ENCODE peak calls at places on chromosomes 11 and 22, in five cellular contexts. One of them, this sample, is unnamed.

GRCh38 chr22:23925020-23925606 is 30.9 kb downstream of the MIF start:
- DNase-seq in MM.1S: no peak
- DNase-seq in lower lobe of right lung: no peak
- DNase-seq in GM12865: no peak
- DNase-seq in thoracic aorta: no peak
- DNase-seq in this sample: no peak

GRCh38 chr11:2748061-2748813 is 48.4 kb upstream of the KCNQ1OT1 start:
- DNase-seq in lower lobe of right lung: peak
- DNase-seq in MM.1S: no peak
- DNase-seq in GM12865: no peak
- DNase-seq in thoracic aorta: no peak
- DNase-seq in this sample: no peak

GRCh38 chr11:44464741-44465140 is 100.7 kb upstream of the CD82 start:
- DNase-seq in GM12865: peak
- DNase-seq in thoracic aorta: no peak
- DNase-seq in MM.1S: no peak
- DNase-seq in lower lobe of right lung: no peak
- DNase-seq in this sample: no peak

GRCh38 chr11:74702383-74703007 is 28.7 kb downstream of the CHRDL2 start:
- DNase-seq in thoracic aorta: no peak
- DNase-seq in MM.1S: peak
- DNase-seq in GM12865: peak
- DNase-seq in lower lobe of right lung: peak
- DNase-seq in this sample: no peak

GRCh38 chr11:106471273-106471672 is 393.8 kb downstream of the AASDHPPT start:
- DNase-seq in thoracic aorta: no peak
- DNase-seq in lower lobe of right lung: no peak
- DNase-seq in GM12865: no peak
- DNase-seq in MM.1S: no peak
- DNase-seq in this sample: no peak

GRCh38 chr11:57434640-57435546 is 8.0 kb upstream of the SLC43A3 start:
- DNase-seq in MM.1S: no peak
- DNase-seq in GM12865: no peak
- DNase-seq in thoracic aorta: no peak
- DNase-seq in lower lobe of right lung: no peak
- DNase-seq in this sample: no peak

GRCh38 chr11:68215087-68215445 is 2.0 kb upstream of the KMT5B start:
- DNase-seq in thoracic aorta: no peak
- DNase-seq in lower lobe of right lung: peak
- DNase-seq in GM12865: peak
- DNase-seq in MM.1S: no peak
- DNase-seq in this sample: no peak

GRCh38 chr11:134662629-134663360 is 250.8 kb upstream of the B3GAT1 start:
- DNase-seq in GM12865: no peak
- DNase-seq in thoracic aorta: no peak
- DNase-seq in MM.1S: peak
- DNase-seq in lower lobe of right lung: no peak
- DNase-seq in this sample: no peak

GRCh38 chr11:102244681-102245409 is 72.4 kb upstream of the BIRC3 start:
- DNase-seq in MM.1S: no peak
- DNase-seq in thoracic aorta: no peak
- DNase-seq in lower lobe of right lung: no peak
- DNase-seq in GM12865: no peak
- DNase-seq in this sample: no peak

GRCh38 chr22:25750569-25751173 is 8.7 kb downstream of the MYO18B start:
- DNase-seq in thoracic aorta: no peak
- DNase-seq in lower lobe of right lung: no peak
- DNase-seq in GM12865: no peak
- DNase-seq in MM.1S: no peak
- DNase-seq in this sample: no peak

GRCh38 chr11:122512688-122513087 is 142.8 kb upstream of the UBASH3B start:
- DNase-seq in MM.1S: no peak
- DNase-seq in lower lobe of right lung: no peak
- DNase-seq in thoracic aorta: no peak
- DNase-seq in GM12865: no peak
- DNase-seq in this sample: no peak

GRCh38 chr11:126029805-126030204 is 32.9 kb downstream of the CDON start:
- DNase-seq in GM12865: no peak
- DNase-seq in lower lobe of right lung: no peak
- DNase-seq in MM.1S: no peak
- DNase-seq in thoracic aorta: no peak
- DNase-seq in this sample: no peak

GRCh38 chr22:46851311-46851710 is 88.9 kb downstream of the TBC1D22A start:
- DNase-seq in thoracic aorta: no peak
- DNase-seq in MM.1S: no peak
- DNase-seq in GM12865: no peak
- DNase-seq in lower lobe of right lung: no peak
- DNase-seq in this sample: no peak

GRCh38 chr11:85672111-85672875 is 7.4 kb upstream of the CREBZF start:
- DNase-seq in MM.1S: no peak
- DNase-seq in lower lobe of right lung: peak
- DNase-seq in thoracic aorta: no peak
- DNase-seq in GM12865: no peak
- DNase-seq in this sample: no peak

GRCh38 chr11:69304686-69305085 is 10.7 kb downstream of the MYEOV start:
- DNase-seq in thoracic aorta: no peak
- DNase-seq in MM.1S: no peak
- DNase-seq in lower lobe of right lung: no peak
- DNase-seq in GM12865: no peak
- DNase-seq in this sample: no peak

GRCh38 chr11:3956038-3956437 is 100.6 kb downstream of the STIM1 start:
- DNase-seq in thoracic aorta: no peak
- DNase-seq in MM.1S: no peak
- DNase-seq in GM12865: no peak
- DNase-seq in lower lobe of right lung: no peak
- DNase-seq in this sample: no peak

GRCh38 chr11:7613394-7613720 is 59.9 kb downstream of the CYB5R2 start:
- DNase-seq in GM12865: no peak
- DNase-seq in thoracic aorta: no peak
- DNase-seq in MM.1S: no peak
- DNase-seq in lower lobe of right lung: no peak
- DNase-seq in this sample: no peak

GRCh38 chr11:6321356-6321755 is 1.1 kb upstream of the CAVIN3 start:
- DNase-seq in GM12865: no peak
- DNase-seq in lower lobe of right lung: no peak
- DNase-seq in thoracic aorta: no peak
- DNase-seq in MM.1S: no peak
- DNase-seq in this sample: no peak

GRCh38 chr22:19940536-19941364 is 822 bp upstream of the COMT start:
- DNase-seq in thoracic aorta: no peak
- DNase-seq in lower lobe of right lung: peak
- DNase-seq in MM.1S: no peak
- DNase-seq in GM12865: no peak
- DNase-seq in this sample: no peak

GRCh38 chr11:45285289-45285828 is 782 bp downstream of the SYT13 start:
- DNase-seq in MM.1S: no peak
- DNase-seq in lower lobe of right lung: no peak
- DNase-seq in thoracic aorta: no peak
- DNase-seq in GM12865: no peak
- DNase-seq in this sample: no peak

GRCh38 chr11:73645972-73646631 is at the start of gene PLEKHB1:
- DNase-seq in MM.1S: no peak
- DNase-seq in GM12865: no peak
- DNase-seq in thoracic aorta: no peak
- DNase-seq in lower lobe of right lung: no peak
- DNase-seq in this sample: no peak

GRCh38 chr11:36362902-36363301 is 66.8 kb downstream of the PRR5L start:
- DNase-seq in GM12865: no peak
- DNase-seq in lower lobe of right lung: no peak
- DNase-seq in MM.1S: no peak
- DNase-seq in thoracic aorta: no peak
- DNase-seq in this sample: no peak

GRCh38 chr11:36361472-36361871 is 65.4 kb downstream of the PRR5L start:
- DNase-seq in thoracic aorta: no peak
- DNase-seq in GM12865: no peak
- DNase-seq in MM.1S: no peak
- DNase-seq in lower lobe of right lung: no peak
- DNase-seq in this sample: no peak

GRCh38 chr11:36360318-36360717 is 64.2 kb downstream of the PRR5L start:
- DNase-seq in MM.1S: no peak
- DNase-seq in thoracic aorta: no peak
- DNase-seq in lower lobe of right lung: no peak
- DNase-seq in GM12865: peak
- DNase-seq in this sample: no peak

GRCh38 chr11:36361901-36362391 is 65.9 kb downstream of the PRR5L start:
- DNase-seq in thoracic aorta: no peak
- DNase-seq in GM12865: no peak
- DNase-seq in lower lobe of right lung: peak
- DNase-seq in MM.1S: no peak
- DNase-seq in this sample: no peak

DNA sequence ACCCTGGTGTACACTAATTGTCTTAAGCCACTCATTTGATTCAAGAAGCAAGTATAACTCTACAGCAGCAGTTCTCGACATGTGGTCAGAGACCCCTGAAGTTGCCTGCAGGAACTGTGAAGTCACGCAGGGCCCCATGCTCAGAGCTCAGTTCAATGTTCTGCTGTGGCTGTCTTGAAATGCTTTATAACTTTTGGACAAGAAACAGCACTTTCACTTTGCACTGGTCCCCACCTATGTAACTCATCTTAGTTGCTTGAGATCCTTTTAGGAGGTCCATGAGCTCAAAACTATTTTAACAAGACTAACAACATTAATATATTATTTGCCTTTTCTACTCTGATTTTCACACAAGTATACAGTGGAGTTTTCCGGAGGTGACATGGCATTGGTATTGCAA is 64.7 kb downstream of the PRR5L start:
- DNase-seq in lower lobe of right lung: no peak
- DNase-seq in GM12865: no peak
- DNase-seq in thoracic aorta: no peak
- DNase-seq in MM.1S: no peak
- DNase-seq in this sample: no peak
- H3K4me3 ChIP-seq in lower lobe of right lung: no peak
- H3K4me3 ChIP-seq in GM12865: no peak
- H3K4me3 ChIP-seq in thoracic aorta: no peak
- H3K4me3 ChIP-seq in MM.1S: no peak
- H3K4me3 ChIP-seq in this sample: no peak

GRCh38 chr11:92308366-92308765 is 83.7 kb downstream of the FAT3 start:
- DNase-seq in lower lobe of right lung: no peak
- DNase-seq in GM12865: no peak
- DNase-seq in thoracic aorta: no peak
- DNase-seq in MM.1S: no peak
- DNase-seq in this sample: no peak

GRCh38 chr11:92316410-92316809 is 91.8 kb downstream of the FAT3 start:
- DNase-seq in MM.1S: no peak
- DNase-seq in thoracic aorta: no peak
- DNase-seq in GM12865: no peak
- DNase-seq in lower lobe of right lung: no peak
- DNase-seq in this sample: no peak

GRCh38 chr11:92306966-92307504 is 82.4 kb downstream of the FAT3 start:
- DNase-seq in MM.1S: no peak
- DNase-seq in lower lobe of right lung: no peak
- DNase-seq in GM12865: no peak
- DNase-seq in thoracic aorta: no peak
- DNase-seq in this sample: no peak

GRCh38 chr11:92314499-92314898 is 89.9 kb downstream of the FAT3 start:
- DNase-seq in lower lobe of right lung: no peak
- DNase-seq in thoracic aorta: no peak
- DNase-seq in MM.1S: no peak
- DNase-seq in GM12865: no peak
- DNase-seq in this sample: no peak

DNA sequence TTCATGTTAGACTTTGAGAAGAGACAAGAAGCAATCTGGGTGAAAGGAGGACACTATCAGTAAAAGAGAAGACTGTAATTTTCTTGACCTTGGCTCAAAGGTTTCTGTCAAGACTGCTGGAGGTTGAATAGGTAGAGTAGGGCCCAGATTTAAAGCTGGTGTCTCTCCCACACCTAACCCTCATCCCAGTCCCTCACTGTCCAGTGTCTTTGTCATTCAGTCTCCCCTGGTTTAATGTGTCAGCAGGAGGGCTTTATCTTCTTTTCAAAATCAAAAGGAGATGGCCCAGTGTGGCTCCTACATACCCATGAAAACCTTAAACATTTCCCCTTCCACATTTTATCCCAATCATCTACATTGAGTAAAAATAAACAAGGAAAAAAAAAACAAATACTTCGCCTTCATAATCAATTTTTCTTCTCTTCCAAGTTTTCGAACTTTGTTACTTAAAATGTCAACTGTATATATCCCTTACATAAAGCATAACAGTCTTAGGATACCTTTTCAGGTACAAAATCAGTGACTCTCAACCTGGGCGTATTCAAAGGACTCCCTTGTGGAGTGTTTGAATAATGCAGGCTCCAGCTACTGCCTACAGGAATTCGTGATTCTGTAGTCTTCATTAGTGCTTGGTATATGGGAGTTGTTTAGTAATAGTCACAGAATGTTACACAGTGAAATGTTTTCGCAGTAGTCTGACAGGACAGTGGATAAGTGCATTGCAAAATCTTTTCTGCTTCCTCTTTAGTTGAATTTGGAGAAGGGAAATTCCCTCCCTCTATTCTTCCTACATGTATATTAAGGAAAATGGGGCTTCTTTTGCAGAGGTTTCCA is 87.2 kb downstream of the FAT3 start:
- DNase-seq in GM12865: no peak
- DNase-seq in MM.1S: no peak
- DNase-seq in thoracic aorta: no peak
- DNase-seq in lower lobe of right lung: no peak
- DNase-seq in this sample: no peak
- TF ChIP-seq CTCF in GM12865: no peak
- TF ChIP-seq CTCF in MM.1S: no peak
- TF ChIP-seq CTCF in thoracic aorta: no peak
- TF ChIP-seq CTCF in lower lobe of right lung: no peak
- TF ChIP-seq CTCF in this sample: no peak

DNA sequence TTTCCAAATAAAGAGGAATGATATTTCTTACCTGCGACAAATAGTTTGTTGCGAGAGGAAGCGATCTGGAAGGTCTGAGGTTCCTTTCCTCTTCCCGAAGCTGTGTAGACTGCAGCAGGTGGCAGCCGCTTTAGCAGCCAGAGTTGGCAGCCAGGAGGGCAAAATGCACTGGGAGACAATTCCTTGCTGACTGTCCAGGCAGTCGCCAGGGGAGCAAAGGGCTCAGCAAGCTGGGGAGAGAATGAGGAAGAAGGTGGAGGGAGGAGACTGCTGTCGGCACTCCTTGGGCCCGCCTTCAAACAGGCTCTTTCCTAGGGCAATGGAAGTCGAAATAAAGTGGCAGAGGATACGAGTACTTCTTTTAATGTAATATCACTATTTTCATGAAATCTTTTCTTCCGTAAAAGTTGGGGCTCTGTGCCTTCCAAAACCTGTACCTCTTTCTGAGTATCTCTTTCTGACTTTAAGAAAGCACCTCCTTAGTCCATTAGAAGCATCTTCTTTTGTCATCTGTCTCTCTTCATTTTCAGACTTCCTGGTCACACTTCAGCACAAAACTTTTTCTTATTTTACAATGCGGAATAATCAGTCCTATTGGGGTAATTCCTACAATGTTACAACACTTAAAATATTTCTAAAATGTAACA is at the start of gene IL18:
- DNase-seq in MM.1S: no peak
- DNase-seq in lower lobe of right lung: peak
- DNase-seq in GM12865: no peak
- DNase-seq in thoracic aorta: no peak
- DNase-seq in this sample: no peak
- H3K4me3 ChIP-seq in MM.1S: no peak
- H3K4me3 ChIP-seq in lower lobe of right lung: peak
- H3K4me3 ChIP-seq in GM12865: no peak
- H3K4me3 ChIP-seq in thoracic aorta: peak
- H3K4me3 ChIP-seq in this sample: peak

GRCh38 chr11:131392528-131393255 is 22.3 kb downstream of the NTM start:
- DNase-seq in MM.1S: no peak
- DNase-seq in thoracic aorta: no peak
- DNase-seq in lower lobe of right lung: no peak
- DNase-seq in GM12865: no peak
- DNase-seq in this sample: no peak
- TF ChIP-seq CTCF in MM.1S: peak
- TF ChIP-seq CTCF in thoracic aorta: no peak
- TF ChIP-seq CTCF in lower lobe of right lung: no peak
- TF ChIP-seq CTCF in GM12865: peak
- TF ChIP-seq CTCF in this sample: no peak

This sample was measured in esophagus squamous epithelium.